ENCODE peak calls at places on chromosomes 11 and 22, in four cellular contexts. A, L, Z and S are unnamed samples.

GRCh38 chr22:48920776-48921241 is 906.9 kb downstream of the BRD1 start:
- DNase-seq in A (peak), L (no peak), Z (peak), S (no peak)

GRCh38 chr22:48696371-48696770 is 1131.3 kb downstream of the BRD1 start:
- DNase-seq in A (no peak), L (no peak), Z (no peak), S (no peak)

GRCh38 chr11:86230921-86231320 is 13.6 kb upstream of the EED start:
- DNase-seq in A (no peak), L (no peak), Z (no peak), S (no peak)

GRCh38 chr11:12120031-12121008 is 9.9 kb downstream of the MICAL2 start:
- DNase-seq in A (no peak), L (peak), Z (peak), S (no peak)

GRCh38 chr11:122803306-122803705 is 35.0 kb upstream of the CRTAM start:
- DNase-seq in A (no peak), L (peak), Z (no peak), S (peak)

GRCh38 chr11:72685560-72686480 is 11.6 kb upstream of the PDE2A start:
- DNase-seq in A (no peak), L (peak), Z (no peak), S (no peak)

GRCh38 chr11:72243173-72243566 is 806 bp downstream of the PHOX2A start:
- DNase-seq in A (no peak), L (no peak), Z (no peak), S (no peak)

GRCh38 chr11:46272816-46273427 is 4.5 kb upstream of the CREB3L1 start:
- DNase-seq in A (peak), L (peak), Z (peak), S (peak)

GRCh38 chr11:28539239-28540025 is 431.2 kb downstream of the METTL15 start:
- DNase-seq in A (no peak), L (peak), Z (no peak), S (no peak)

GRCh38 chr22:25282671-25283561 is 63.5 kb downstream of the CRYBB2 start:
- DNase-seq in A (no peak), L (no peak), Z (peak), S (no peak)

GRCh38 chr11:118918686-118919280 is 6.9 kb downstream of the BCL9L start:
- DNase-seq in A (no peak), L (peak), Z (peak), S (no peak)

GRCh38 chr11:119479685-119480275 is 56.8 kb upstream of the THY1 start:
- DNase-seq in A (no peak), L (peak), Z (no peak), S (peak)

GRCh38 chr11:2750601-2751522 is 51.1 kb upstream of the KCNQ1OT1 start:
- DNase-seq in A (peak), L (no peak), Z (no peak), S (no peak)

GRCh38 chr11:79794057-79794456 is 353.2 kb upstream of the TENM4 start:
- DNase-seq in A (no peak), L (no peak), Z (no peak), S (no peak)

GRCh38 chr22:49448546-49448945 is 379.1 kb downstream of the BRD1 start:
- DNase-seq in A (no peak), L (no peak), Z (peak), S (no peak)

GRCh38 chr11:17256512-17256911 is 20.0 kb upstream of the NUCB2 start:
- DNase-seq in A (no peak), L (peak), Z (no peak), S (no peak)

GRCh38 chr11:1936781-1937615 is 10.1 kb upstream of the MRPL23 start:
- DNase-seq in A (no peak), L (no peak), Z (no peak), S (no peak)

GRCh38 chr22:17726561-17727243 is 47.6 kb downstream of the BID start:
- DNase-seq in A (no peak), L (peak), Z (no peak), S (peak)

GRCh38 chr22:36277482-36278291 is 24.8 kb downstream of the APOL1 start:
- DNase-seq in A (peak), L (peak), Z (peak), S (peak)

GRCh38 chr22:24146190-24146616 is 35.1 kb upstream of the SUSD2 start:
- DNase-seq in A (peak), L (peak), Z (peak), S (peak)
- H3K4me3 ChIP-seq in A (no peak), L (no peak), Z (no peak), S (peak)

DNA sequence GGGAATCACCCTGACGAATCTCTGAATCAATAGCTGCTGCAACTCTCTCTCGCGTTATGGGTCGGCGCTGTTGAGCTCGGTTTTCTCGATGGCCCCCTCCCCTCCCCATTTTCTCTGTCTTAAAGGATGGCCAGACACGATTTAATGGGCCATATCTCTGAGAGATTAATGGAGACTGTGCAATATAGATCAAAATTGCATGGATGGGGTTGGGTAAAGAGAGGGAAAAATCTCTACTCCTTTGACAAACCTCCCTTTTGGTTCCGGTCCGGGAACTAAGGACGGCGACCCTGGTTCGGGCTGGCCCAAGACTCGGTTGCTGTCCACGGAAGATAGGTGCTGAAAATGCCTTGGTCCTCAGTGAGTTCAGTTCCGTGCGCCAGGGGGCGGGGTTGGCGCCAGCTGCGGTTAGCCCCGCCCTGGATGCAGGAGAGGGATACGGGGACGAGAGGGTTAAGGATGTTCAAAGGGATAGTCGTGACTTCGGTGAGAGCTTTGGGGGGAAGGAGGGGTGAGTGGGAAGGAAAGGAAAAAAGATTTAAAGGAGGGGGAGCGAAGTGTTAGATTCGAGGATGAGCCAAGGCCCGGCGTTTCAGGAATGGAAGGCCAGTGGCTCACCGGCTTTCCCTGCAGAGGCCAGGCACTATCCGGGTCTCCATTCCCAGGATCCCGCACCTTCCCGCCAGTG is 103.6 kb upstream of the HSD17B12 start:
- DNase-seq in A (peak), L (peak), Z (peak), S (peak)
- TF ChIP-seq CTCF in A (no peak), L (peak), Z (peak), S (peak)

GRCh38 chr11:35109827-35110226 is 29.1 kb upstream of the CD44 start:
- DNase-seq in A (no peak), L (no peak), Z (no peak), S (no peak)

GRCh38 chr11:35112846-35113105 is 26.2 kb upstream of the CD44 start:
- DNase-seq in A (no peak), L (no peak), Z (no peak), S (no peak)

GRCh38 chr11:35107866-35108265 is 31.1 kb upstream of the CD44 start:
- DNase-seq in A (no peak), L (no peak), Z (no peak), S (peak)

GRCh38 chr11:35112056-35112845 is 26.7 kb upstream of the CD44 start:
- DNase-seq in A (no peak), L (peak), Z (no peak), S (no peak)

GRCh38 chr11:35111171-35112055 is 27.6 kb upstream of the CD44 start:
- DNase-seq in A (no peak), L (peak), Z (no peak), S (peak)
- TF ChIP-seq POLR2A in A (no peak), L (no peak), Z (no peak), S (no peak)

GRCh38 chr11:836274-836673 is 3.5 kb downstream of the CD151 start:
- DNase-seq in A (no peak), L (no peak), Z (no peak), S (no peak)
- H3K4me3 ChIP-seq in A (no peak), L (no peak), Z (no peak), S (no peak)

GRCh38 chr22:23269441-23270211 is 89.3 kb downstream of the BCR start:
- DNase-seq in A (no peak), L (no peak), Z (no peak), S (no peak)

GRCh38 chr22:23271597-23271908 is 91.2 kb downstream of the BCR start:
- DNase-seq in A (no peak), L (no peak), Z (no peak), S (no peak)

GRCh38 chr22:23268877-23269276 is 88.6 kb downstream of the BCR start:
- DNase-seq in A (no peak), L (no peak), Z (no peak), S (no peak)

GRCh38 chr22:23270798-23271596 is 90.7 kb downstream of the BCR start:
- DNase-seq in A (no peak), L (no peak), Z (no peak), S (no peak)

GRCh38 chr22:23270212-23270733 is 90.0 kb downstream of the BCR start:
- DNase-seq in A (no peak), L (peak), Z (no peak), S (no peak)
- TF ChIP-seq CTCF in A (no peak), L (peak), Z (no peak), S (no peak)

GRCh38 chr11:112222303-112222702 is 3.9 kb upstream of the PTS start:
- DNase-seq in A (no peak), L (no peak), Z (no peak), S (peak)
- TF ChIP-seq POLR2A in A (no peak), L (no peak), Z (no peak), S (no peak)

DNA sequence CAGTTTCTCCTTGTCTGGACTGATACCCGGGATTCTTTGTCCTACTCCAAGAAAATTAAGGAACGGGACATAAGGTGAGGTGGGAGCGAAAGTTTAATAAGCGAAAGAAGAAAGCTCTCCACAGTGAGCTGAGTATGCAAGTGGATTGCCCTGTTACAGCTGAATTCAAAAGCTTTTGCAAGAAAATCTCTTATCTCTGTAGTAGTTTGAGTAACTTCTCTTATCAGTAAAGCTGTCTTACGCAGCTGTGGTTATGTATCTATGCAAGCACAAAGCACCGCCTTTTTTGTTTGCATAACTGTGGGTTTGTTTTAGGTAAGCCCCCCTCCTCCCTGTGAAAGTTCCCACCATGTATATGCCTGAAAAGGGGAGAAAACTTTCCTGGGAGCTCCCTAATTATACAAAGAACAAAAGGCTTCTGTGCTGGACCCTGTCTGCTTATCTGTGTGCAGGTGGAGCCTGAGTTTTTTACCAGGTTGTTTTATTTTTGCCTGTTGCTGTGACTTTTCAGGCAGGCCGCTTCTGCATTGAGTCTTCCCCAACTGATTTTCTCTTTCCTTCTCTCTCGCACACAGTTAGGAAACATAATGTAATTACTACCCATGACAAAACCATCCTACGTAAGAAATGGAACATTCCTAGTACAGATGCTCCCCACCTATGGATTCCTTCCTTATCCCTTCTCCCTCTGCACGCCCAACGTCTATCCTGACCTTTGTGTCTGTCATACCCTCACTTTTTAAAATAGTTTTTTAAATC is 826 bp upstream of the PLAAT5 start:
- DNase-seq in A (no peak), L (peak), Z (peak), S (peak)
- H3K4me3 ChIP-seq in A (peak), L (no peak), Z (peak), S (peak)

DNA sequence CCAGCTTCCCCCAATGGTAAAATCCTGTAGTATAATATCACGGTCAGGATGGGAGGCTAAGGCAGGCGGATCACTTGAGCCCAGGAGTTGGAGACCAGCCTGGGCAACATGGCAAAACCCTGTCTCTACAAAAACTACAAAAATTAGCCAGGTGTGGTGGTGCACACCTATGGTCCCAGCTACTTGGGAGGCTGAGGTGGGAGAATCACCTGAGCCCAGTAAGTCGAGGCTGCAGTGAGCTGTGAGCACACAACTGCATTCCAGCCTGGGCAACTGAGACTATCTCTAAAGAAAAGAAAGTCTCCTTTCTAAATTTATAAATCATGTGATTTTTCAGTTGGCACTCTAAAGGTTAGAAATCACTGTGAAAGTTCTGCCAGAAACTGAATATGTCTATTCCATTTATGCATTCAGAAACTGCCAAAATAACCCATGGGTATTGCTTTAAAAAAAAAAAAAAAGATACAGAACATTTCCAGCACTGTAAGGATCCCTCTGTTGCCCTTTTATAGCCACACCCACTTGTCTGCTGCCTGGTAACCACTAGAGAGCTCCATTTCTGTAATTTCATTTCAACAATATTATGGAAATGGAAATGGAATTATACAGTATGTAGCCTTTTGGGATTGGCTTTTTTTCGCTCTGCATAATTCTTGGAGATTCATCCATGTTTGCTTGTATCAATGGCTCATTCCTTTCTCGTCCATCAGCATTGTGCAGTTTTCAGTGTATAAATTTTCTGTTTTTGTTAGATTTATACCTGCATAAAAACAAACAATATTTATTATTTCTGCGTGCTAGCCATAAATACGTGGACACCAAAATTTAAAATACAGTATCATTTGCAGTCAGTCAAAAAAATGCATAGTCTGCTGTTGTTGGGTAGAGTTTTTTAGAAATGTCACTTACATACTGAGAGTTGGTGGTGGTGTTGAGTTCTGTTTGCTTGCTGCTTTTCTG is 9.4 kb downstream of the CDC45 start:
- DNase-seq in A (no peak), L (peak), Z (no peak), S (no peak)
- TF ChIP-seq CTCF in A (no peak), L (peak), Z (no peak), S (no peak)